ENCODE peak calls at places on chromosomes 6 and 20, in five cellular contexts. F, Y, U, T and D are unnamed samples.

GRCh38 chr6:84867521-84867920 is 103.1 kb upstream of the TBX18 start:
- DNase-seq in F (no peak), Y (no peak), U (no peak), T (no peak), D (no peak)

GRCh38 chr6:75830959-75831885 is 82.2 kb downstream of the MYO6 start:
- DNase-seq in F (peak; percentile 90), Y (peak; percentile 77), U (no peak), T (no peak), D (no peak)

GRCh38 chr6:43773050-43773956 is 3.3 kb downstream of the VEGFA start:
- DNase-seq in F (peak; percentile 19), Y (peak; percentile 57), U (no peak), T (peak; percentile 71), D (peak; percentile 74)

GRCh38 chr6:28861339-28861738 is 62.4 kb downstream of the TRIM27 start:
- DNase-seq in F (no peak), Y (no peak), U (no peak), T (no peak), D (no peak)

GRCh38 chr6:138805431-138805830 is 9.5 kb downstream of the ECT2L start:
- DNase-seq in F (peak; percentile 43), Y (peak; percentile 68), U (no peak), T (no peak), D (no peak)

GRCh38 chr20:11249239-11249638 is 575.4 kb upstream of the JAG1 start:
- DNase-seq in F (no peak), Y (no peak), U (no peak), T (no peak), D (no peak)

GRCh38 chr6:134175532-134176282 is 123.3 kb upstream of the SLC2A12 start:
- DNase-seq in F (peak; percentile 80), Y (peak; percentile 78), U (no peak), T (peak; percentile 49), D (peak; percentile 95)

GRCh38 chr6:13120483-13121482 is 207.6 kb downstream of the TBC1D7 start:
- DNase-seq in F (no peak), Y (no peak), U (no peak), T (peak; percentile 26), D (no peak)

GRCh38 chr6:86966271-86966670 is 28.9 kb downstream of the HTR1E start:
- DNase-seq in F (no peak), Y (no peak), U (no peak), T (no peak), D (no peak)

GRCh38 chr20:297925-298754 is 770 bp downstream of the ZCCHC3 start:
- DNase-seq in F (peak; percentile 75), Y (peak; percentile 71), U (no peak), T (peak; percentile 65), D (peak; percentile 91)

GRCh38 chr6:157951828-157952227 is 29.8 kb upstream of the SYNJ2 start:
- DNase-seq in F (no peak), Y (no peak), U (no peak), T (no peak), D (no peak)

GRCh38 chr20:45407067-45407745 is 883 bp upstream of the DBNDD2 start:
- DNase-seq in F (peak; percentile 28), Y (no peak), U (no peak), T (peak; percentile 65), D (no peak)

GRCh38 chr20:58832442-58832841 is 18.3 kb downstream of the GNAS-AS1 start:
- DNase-seq in F (no peak), Y (no peak), U (no peak), T (no peak), D (no peak)

GRCh38 chr20:44743916-44744655 is 1.6 kb upstream of the KCNK15 start:
- DNase-seq in F (no peak), Y (no peak), U (no peak), T (no peak), D (peak; percentile 58)

DNA sequence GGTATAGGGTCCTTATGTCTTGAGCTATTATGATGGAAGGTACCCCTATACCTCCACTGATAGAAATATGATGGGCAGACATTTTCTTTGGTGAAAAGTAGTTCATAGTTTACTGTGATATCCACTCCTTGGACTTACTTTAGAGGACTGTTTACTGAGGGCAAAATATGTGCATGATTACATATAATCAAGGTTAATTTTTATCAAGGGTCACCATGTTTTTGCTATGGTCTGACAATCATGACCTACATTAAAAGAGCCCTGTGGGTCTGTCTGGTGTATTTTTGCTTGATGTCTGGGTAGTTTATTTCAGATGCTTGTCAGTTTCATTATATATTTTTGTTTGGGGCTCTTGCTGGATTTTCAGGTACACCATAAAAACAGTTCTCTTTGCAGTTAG is 40.1 kb downstream of the CDKAL1 start:
- DNase-seq in F (no peak), Y (no peak), U (no peak), T (no peak), D (no peak)
- H3K9ac ChIP-seq in F (no peak overlapping the region), Y (no peak overlapping the region), U (no peak overlapping the region), T (no peak overlapping the region), D (no peak overlapping the region)

GRCh38 chr6:108161724-108162282 is 4.0 kb upstream of the NR2E1 start:
- DNase-seq in F (no peak), Y (no peak), U (no peak), T (no peak), D (no peak)

GRCh38 chr6:108163644-108164536 is 1.9 kb upstream of the NR2E1 start:
- DNase-seq in F (no peak), Y (no peak), U (no peak), T (no peak), D (no peak)

GRCh38 chr6:108164537-108164814 is 1.3 kb upstream of the NR2E1 start:
- DNase-seq in F (no peak), Y (no peak), U (no peak), T (no peak), D (no peak)

GRCh38 chr6:108164815-108165706 is 761 bp upstream of the NR2E1 start:
- DNase-seq in F (no peak), Y (no peak), U (no peak), T (peak; percentile 68), D (no peak)

GRCh38 chr6:108163267-108163643 is 2.6 kb upstream of the NR2E1 start:
- DNase-seq in F (no peak), Y (no peak), U (no peak), T (no peak), D (no peak)
- TF ChIP-seq CTCF in F (no peak), Y (no peak), U (peak; percentile 68), T (peak; percentile 21), D (no peak)

GRCh38 chr6:88008411-88008810 is 39.2 kb upstream of the SPACA1 start:
- DNase-seq in F (peak; percentile 10), Y (no peak), U (no peak), T (no peak), D (no peak)
- H3K9me3 ChIP-seq in F (no peaks in the 10 kb centered on the region), Y (no peaks in the 10 kb centered on the region), U (no peaks in the 10 kb centered on the region), T (no peaks in the 10 kb centered on the region), D (no peaks in the 10 kb centered on the region)

DNA sequence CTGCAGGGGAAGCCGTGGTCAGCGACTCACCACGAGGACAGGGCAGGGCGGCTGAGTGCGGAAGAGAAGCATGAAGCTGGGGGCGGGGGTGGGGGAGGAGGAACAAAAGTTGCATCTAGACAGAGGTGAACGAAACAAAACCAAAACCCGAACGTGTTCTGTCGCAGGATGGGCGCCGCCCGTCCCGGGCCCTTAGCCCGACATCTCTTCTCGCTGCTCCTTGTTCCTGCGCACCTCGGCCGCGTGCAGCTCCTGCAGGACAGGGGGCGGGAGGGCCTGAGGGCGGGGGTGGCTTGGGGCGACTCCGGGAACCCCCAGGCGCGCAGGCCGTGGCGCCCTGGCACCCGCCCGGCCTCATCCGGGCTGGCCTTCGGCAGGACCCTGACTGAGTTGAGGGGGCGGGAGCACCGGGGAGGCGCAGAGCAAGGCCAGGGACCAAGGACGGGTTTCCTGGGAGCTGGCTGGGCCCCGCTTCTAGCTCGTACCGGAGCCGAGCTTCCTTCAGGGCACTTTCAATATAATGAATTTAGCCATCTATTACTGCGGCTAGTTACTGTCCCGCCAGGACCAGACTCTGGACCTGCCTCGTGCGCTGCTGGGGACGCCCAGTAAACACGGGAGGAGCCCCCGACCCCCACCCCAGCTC is 12.0 kb downstream of the STMN3 start:
- DNase-seq in F (no peak), Y (no peak), U (no peak), T (no peak), D (peak; percentile 90)
- H3K9ac ChIP-seq in F (peak overlapping the region; percentile 2), Y (peak overlapping the region; percentile 68), U (peak overlapping the region; percentile 42), T (no peak overlapping the region), D (no peak overlapping the region)

GRCh38 chr20:1533059-1533458 is 24.4 kb downstream of the SIRPD start:
- DNase-seq in F (no peak), Y (no peak), U (peak; percentile 7), T (no peak), D (no peak)
- TF ChIP-seq CTCF in F (no peak), Y (no peak), U (peak; percentile 49), T (no peak), D (no peak)